ENCODE peak calls at places on chromosomes 2 and 18, in four cellular contexts. A is psoas muscle, K is mesenchymal stem cell, T is heart left ventricle. Q is an unnamed sample.

GRCh38 chr18:79956276-79956675 is 4.8 kb upstream of the SLC66A2 start:
- DNase-seq in A (no peak), K (no peak), T (no peak), Q (no peak)

GRCh38 chr2:72613931-72614330 is 211.9 kb downstream of the EXOC6B start:
- DNase-seq in A (no peak), K (no peak), T (no peak), Q (no peak)

GRCh38 chr2:108271691-108272253 is 16.9 kb upstream of the SULT1C2 start:
- DNase-seq in A (no peak), K (peak), T (no peak), Q (no peak)

GRCh38 chr18:45416168-45416567 is 199.1 kb upstream of the SLC14A2 start:
- DNase-seq in A (no peak), K (no peak), T (no peak), Q (no peak)

GRCh38 chr2:48295421-48295820 is 234.5 kb upstream of the STON1 start:
- DNase-seq in A (no peak), K (no peak), T (no peak), Q (no peak)

GRCh38 chr2:157782057-157782845 is 93.9 kb downstream of the ACVR1 start:
- DNase-seq in A (no peak), K (peak), T (no peak), Q (no peak)

GRCh38 chr18:11859903-11860407 is 8.7 kb downstream of the CHMP1B start:
- DNase-seq in A (no peak), K (peak), T (no peak), Q (peak)

GRCh38 chr2:219294356-219295351 is 14.5 kb downstream of the PTPRN start:
- DNase-seq in A (peak), K (peak), T (peak), Q (peak)

GRCh38 chr2:97739893-97740245 is 26.5 kb downstream of the ZAP70 start:
- DNase-seq in A (no peak), K (no peak), T (peak), Q (no peak)

GRCh38 chr2:18149660-18150246 is 271.3 kb downstream of the KCNS3 start:
- DNase-seq in A (no peak), K (peak), T (no peak), Q (no peak)

GRCh38 chr2:237519506-237520245 is 32.6 kb downstream of the MLPH start:
- DNase-seq in A (no peak), K (no peak), T (no peak), Q (no peak)

GRCh38 chr2:96757477-96757860 is 3.2 kb upstream of the CNNM4 start:
- DNase-seq in A (no peak), K (no peak), T (no peak), Q (no peak)

GRCh38 chr2:134231965-134232340 is 21.9 kb upstream of the MGAT5 start:
- DNase-seq in A (no peak), K (peak), T (no peak), Q (peak)

GRCh38 chr18:22985250-22985649 is 52.1 kb downstream of the RBBP8 start:
- DNase-seq in A (no peak), K (no peak), T (no peak), Q (no peak)

GRCh38 chr2:46697830-46698323 is 217.7 kb downstream of the MCFD2 start:
- DNase-seq in A (no peak), K (no peak), T (no peak), Q (no peak)

GRCh38 chr2:48200591-48201293 is 294.4 kb upstream of the FBXO11 start:
- DNase-seq in A (no peak), K (no peak), T (no peak), Q (peak)

GRCh38 chr2:68925298-68925885 is 27.3 kb downstream of the GKN2 start:
- DNase-seq in A (no peak), K (peak), T (no peak), Q (no peak)

GRCh38 chr2:111191877-111192276 is 71.2 kb downstream of the BCL2L11 start:
- DNase-seq in A (no peak), K (no peak), T (no peak), Q (no peak)

GRCh38 chr2:70985956-70986355 is 7.5 kb downstream of the ANKRD53 start:
- DNase-seq in A (no peak), K (no peak), T (no peak), Q (no peak)

GRCh38 chr2:166314022-166314759 is 61.6 kb downstream of the SCN9A start:
- DNase-seq in A (no peak), K (peak), T (no peak), Q (no peak)

GRCh38 chr2:42048318-42049251 is 764 bp downstream of the PKDCC start:
- DNase-seq in A (peak), K (peak), T (peak), Q (peak)

GRCh38 chr18:8040021-8040420 is 472.9 kb downstream of the PTPRM start:
- DNase-seq in A (no peak), K (no peak), T (no peak), Q (no peak)

DNA sequence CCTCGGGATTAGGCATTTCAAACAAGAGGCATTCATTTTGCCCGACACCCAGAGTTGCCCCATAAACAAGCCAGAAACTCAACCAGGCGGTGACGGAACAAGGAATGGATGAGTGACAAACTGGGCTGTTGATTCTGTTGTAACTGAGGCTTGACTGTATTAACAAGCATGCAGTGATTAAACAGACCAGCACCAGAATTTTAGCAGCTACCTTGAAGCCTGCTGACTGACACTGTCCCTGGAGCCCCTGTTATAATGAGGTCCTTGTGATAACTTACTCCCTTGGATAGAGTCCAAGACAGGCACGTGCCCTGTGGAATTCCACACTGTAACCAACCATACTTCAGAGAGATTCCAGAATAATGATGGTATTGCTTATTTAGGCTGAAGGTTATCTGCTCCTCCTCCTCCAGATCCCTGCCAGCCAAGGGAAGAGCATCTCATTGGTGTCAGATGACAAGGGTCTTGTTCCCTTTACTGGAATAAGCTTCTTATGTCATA is 97.1 kb upstream of the RMDN2 start:
- DNase-seq in A (no peak), K (peak), T (peak), Q (peak)
- H3K4me3 ChIP-seq in A (no peak), K (no peak), T (no peak), Q (no peak)

GRCh38 chr18:50298443-50299284 is 11.2 kb upstream of the CXXC1 start:
- DNase-seq in A (peak), K (no peak), T (no peak), Q (no peak)

GRCh38 chr18:50293039-50293438 is 5.5 kb upstream of the CXXC1 start:
- DNase-seq in A (no peak), K (no peak), T (no peak), Q (no peak)

GRCh38 chr18:50299626-50300388 is 12.3 kb upstream of the CXXC1 start:
- DNase-seq in A (no peak), K (no peak), T (no peak), Q (no peak)

GRCh38 chr18:50301074-50301473 is 13.6 kb upstream of the CXXC1 start:
- DNase-seq in A (no peak), K (no peak), T (no peak), Q (no peak)

DNA sequence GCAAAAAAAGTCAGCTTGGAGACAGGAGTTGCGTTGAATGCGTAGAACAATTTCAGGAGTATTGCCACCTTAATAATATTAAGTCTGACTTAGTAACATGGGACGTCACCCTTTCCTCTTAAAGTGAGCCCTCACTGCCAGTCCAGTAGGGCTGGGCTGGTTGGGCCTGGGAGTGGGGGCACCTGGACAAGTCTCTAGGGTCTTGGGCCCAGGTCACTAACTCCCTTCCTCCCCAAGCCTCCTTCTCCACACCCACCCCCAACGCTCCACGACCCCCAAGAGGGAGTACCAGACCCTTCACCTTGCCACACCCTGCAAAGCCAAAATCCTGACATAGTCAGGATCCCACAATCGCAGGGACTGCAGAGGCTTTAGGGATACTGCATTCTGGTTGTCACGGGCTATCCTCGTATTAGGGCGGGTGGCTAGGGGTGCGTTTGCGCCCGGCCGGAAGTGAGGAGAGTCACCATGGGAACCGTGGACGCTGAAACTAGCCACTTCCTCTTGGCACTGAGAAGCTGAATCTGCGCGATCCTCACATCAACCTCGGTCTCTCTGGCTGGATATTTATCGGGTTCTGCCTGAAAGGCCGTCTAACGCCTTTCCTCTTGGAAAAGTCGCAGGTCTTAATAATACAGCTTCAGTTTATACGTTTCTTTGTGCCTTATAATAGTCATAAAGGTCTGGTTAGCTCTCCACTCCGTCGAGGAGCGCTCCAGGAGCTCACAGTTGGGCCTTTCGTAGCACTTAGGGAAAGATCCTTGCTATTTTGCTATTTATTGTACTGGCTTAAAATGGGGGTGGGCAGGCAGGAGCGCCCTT is 10.3 kb upstream of the CXXC1 start:
- DNase-seq in A (peak), K (peak), T (peak), Q (peak)
- H3K4me3 ChIP-seq in A (peak), K (no peak), T (peak), Q (peak)

GRCh38 chr2:201452856-201453643 is 1.5 kb downstream of the STRADB start:
- DNase-seq in A (no peak), K (no peak), T (no peak), Q (no peak)
- H3K4me3 ChIP-seq in A (peak), K (no peak), T (peak), Q (peak)

DNA sequence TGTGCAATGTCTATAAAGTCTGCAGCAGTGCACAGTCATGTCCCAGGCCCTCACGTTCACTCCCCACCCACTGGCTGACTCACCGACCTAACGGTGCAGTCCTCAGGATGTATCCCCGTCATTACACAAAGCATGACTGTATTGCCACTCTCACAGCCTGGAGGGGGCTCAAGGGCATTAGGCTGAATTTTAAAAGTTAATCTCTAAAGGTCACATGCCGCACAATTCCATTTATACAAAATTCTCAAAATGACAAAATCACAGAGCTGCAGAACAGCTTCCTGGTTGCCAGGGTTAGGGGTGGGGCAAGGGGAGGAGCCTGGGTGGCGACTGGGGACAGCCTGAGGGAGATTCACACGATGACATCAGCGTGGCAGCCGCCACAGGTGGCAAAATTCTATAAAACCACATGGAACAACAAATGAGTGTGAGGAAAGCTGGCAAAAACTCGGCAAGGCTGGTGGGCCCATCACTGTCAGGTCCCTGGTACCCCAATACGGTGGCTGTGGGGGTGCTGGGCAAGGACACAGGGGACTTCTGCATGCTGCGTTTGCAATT is 97.6 kb downstream of the NDUFA10 start:
- DNase-seq in A (no peak), K (peak), T (no peak), Q (peak)
- H3K4me3 ChIP-seq in A (no peak), K (no peak), T (no peak), Q (no peak)

DNA sequence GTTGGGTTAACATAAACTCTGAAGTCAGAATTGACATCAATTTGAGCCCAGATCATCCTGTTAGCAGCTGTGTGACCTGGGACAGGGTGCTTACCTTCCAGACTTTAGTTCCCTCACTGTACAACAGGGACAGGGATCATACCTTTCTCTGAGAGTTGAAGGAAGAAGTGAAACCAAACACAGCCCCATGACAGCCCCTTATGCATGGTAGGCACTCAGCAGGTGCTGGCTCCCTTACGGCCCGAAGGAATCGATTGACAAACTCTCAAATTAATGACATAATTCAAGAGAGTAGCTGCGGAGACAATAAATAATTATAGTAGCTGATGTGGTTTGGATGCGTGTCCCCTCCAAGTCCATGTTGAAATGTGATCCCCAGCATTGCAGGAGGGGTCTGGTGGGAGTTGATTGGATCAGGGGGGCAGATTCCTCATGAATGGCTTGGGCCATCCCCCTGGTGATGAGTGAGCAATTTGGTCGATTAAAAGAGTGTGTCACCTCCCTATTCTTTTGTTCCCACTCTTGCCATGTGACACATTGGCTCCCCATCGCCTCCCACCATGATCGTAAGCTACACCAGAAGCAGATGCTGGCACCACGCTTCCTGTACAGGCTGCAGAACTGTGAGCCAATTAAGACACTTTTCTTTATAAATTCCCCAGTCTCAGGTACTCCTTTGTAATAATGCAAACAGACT is 72.4 kb downstream of the ODC1 start:
- DNase-seq in A (no peak), K (no peak), T (no peak), Q (no peak)
- H3K4me3 ChIP-seq in A (no peak), K (no peak), T (no peak), Q (no peak)

DNA sequence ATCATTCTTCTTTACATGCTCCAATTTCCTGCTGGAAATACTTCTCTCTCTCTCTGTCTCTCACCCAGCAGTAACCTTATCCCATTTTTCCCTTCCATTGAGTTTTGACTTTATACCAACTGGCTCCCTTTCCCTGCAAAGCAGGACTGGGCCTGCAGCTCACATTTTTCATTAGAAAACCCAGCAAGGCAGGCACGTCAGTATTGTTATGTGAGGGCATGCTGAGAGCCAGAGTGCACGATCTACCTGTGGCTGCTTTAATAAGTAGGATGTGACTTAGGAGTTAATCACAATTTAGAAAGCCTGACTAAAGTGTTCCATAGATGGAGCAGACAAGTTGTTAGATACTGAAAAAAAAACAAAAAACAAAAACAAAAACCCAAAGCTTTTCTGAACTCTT is 5.2 kb upstream of the NDUFV2 start:
- DNase-seq in A (no peak), K (no peak), T (no peak), Q (no peak)
- H3K4me3 ChIP-seq in A (peak), K (no peak), T (no peak), Q (no peak)

Q was measured in MG63.